ENCODE peak calls at places on chromosomes 4 and X, in four cellular contexts. I is naive thymus-derived CD4-positive, alpha-beta T cell; N is IMR-90; R is fibroblast of lung. L is an unnamed sample.
A peak's percentile ranks its signal among the peaks of the same experiment; 100 is the strongest.

GRCh38 chr4:112127736-112128322 is 17.4 kb upstream of the FAM241A start:
- DNase-seq in I (no peak), N (peak; percentile 55), R (no peak), L (no peak)

GRCh38 chrX:71366674-71367256 is 608 bp downstream of the TAF1 start:
- DNase-seq in I (peak; percentile 12), R (peak; percentile 27), N (peak; percentile 16), L (peak; percentile 45)

GRCh38 chrX:38260231-38260630 is 39.6 kb upstream of the SRPX start:
- DNase-seq in N (peak; percentile 11), I (no peak), R (peak; percentile 31), L (peak; percentile 16)

GRCh38 chrX:46636223-46636622 is 62.7 kb downstream of the CHST7 start:
- DNase-seq in N (no peak), R (no peak), I (no peak), L (no peak)

GRCh38 chr4:74018771-74019170 is 19.7 kb downstream of the CXCL3 start:
- DNase-seq in R (no peak), N (peak; percentile 14), I (no peak), L (no peak)

GRCh38 chrX:64190136-64190740 is 15.3 kb downstream of the AMER1 start:
- DNase-seq in R (no peak), N (no peak), I (no peak), L (no peak)

GRCh38 chr4:82431026-82431745 is 796 bp downstream of the ENOPH1 start:
- DNase-seq in N (peak; percentile 39), R (no peak), I (peak; percentile 53), L (peak; percentile 28)

GRCh38 chr4:10670346-10670745 is 14.2 kb downstream of the CLNK start:
- DNase-seq in N (no peak), R (no peak), I (no peak), L (no peak)

GRCh38 chrX:1657367-1658082 is 42.7 kb downstream of the ASMT start:
- DNase-seq in N (no peak), R (no peak), I (peak; percentile 66), L (peak; percentile 12)

GRCh38 chr4:157057187-157057586 is 18.8 kb upstream of the GLRB start:
- DNase-seq in N (no peak), R (no peak), I (no peak), L (no peak)

GRCh38 chr4:101921370-101921769 is 130.8 kb downstream of the BANK1 start:
- DNase-seq in I (no peak), N (no peak), R (no peak), L (no peak)

GRCh38 chrX:63434665-63435064 is 83.5 kb upstream of the SPIN4 start:
- DNase-seq in N (peak; percentile 22), I (no peak), R (no peak), L (no peak)

GRCh38 chrX:2578864-2579263 is 78.1 kb upstream of the DHRSX start:
- DNase-seq in I (no peak), N (no peak), R (no peak), L (no peak)

GRCh38 chrX:28847423-28847822 is 260.2 kb downstream of the IL1RAPL1 start:
- DNase-seq in R (peak; percentile 80), N (peak; percentile 80), I (no peak), L (no peak)

GRCh38 chr4:155974957-155975356 is 21.3 kb upstream of the CTSO start:
- DNase-seq in R (no peak), N (no peak), I (no peak), L (no peak)

GRCh38 chr4:1458581-1458980 is 52.3 kb upstream of the NKX1-1 start:
- DNase-seq in I (no peak), R (no peak), N (no peak), L (no peak)

GRCh38 chr4:86334020-86334750 is 25.7 kb downstream of the MAPK10 start:
- DNase-seq in N (no peak), R (peak; percentile 9), I (no peak), L (no peak)

GRCh38 chr4:1002131-1002630 is 9.0 kb upstream of the SLC26A1 start:
- DNase-seq in I (peak; percentile 20), R (peak; percentile 28), N (no peak), L (no peak)

GRCh38 chr4:25068386-25068785 is 37.6 kb upstream of the LGI2 start:
- DNase-seq in N (no peak), I (no peak), R (no peak), L (no peak)

GRCh38 chr4:189858445-189858844 is 82.2 kb upstream of the FRG1 start:
- DNase-seq in R (no peak), N (no peak), I (no peak), L (no peak)

GRCh38 chr4:78168029-78168428 is 110.9 kb downstream of the FRAS1 start:
- DNase-seq in N (no peak), I (no peak), R (no peak), L (no peak)

GRCh38 chr4:141244419-141244818 is 23.7 kb downstream of the ZNF330 start:
- DNase-seq in N (no peak), I (no peak), R (no peak), L (no peak)

GRCh38 chr4:166128452-166128851 is 255.4 kb downstream of the TLL1 start:
- DNase-seq in R (peak; percentile 13), I (no peak), N (no peak), L (no peak)

GRCh38 chr4:187606581-187606980 is 389.0 kb upstream of the ZFP42 start:
- DNase-seq in I (peak; percentile 1), N (peak; percentile 69), R (peak; percentile 72), L (peak; percentile 67)

GRCh38 chr4:90904018-90904417 is 776.8 kb downstream of the CCSER1 start:
- DNase-seq in N (no peak), I (no peak), R (no peak), L (no peak)

GRCh38 chrX:87805829-87806490 is 288.4 kb downstream of the KLHL4 start:
- DNase-seq in R (no peak), N (no peak), I (no peak), L (no peak)

GRCh38 chr4:15547392-15547791 is 77.7 kb downstream of the CC2D2A start:
- DNase-seq in R (no peak), N (no peak), I (peak; percentile 66), L (no peak)

GRCh38 chr4:123616970-123617392 is 220.4 kb downstream of the SPRY1 start:
- DNase-seq in N (no peak), R (no peak), I (peak; percentile 75), L (peak; percentile 49)

GRCh38 chr4:90745176-90745575 is 618.0 kb downstream of the CCSER1 start:
- DNase-seq in N (no peak), R (no peak), I (no peak), L (no peak)

GRCh38 chrX:1596676-1597344 is 5.4 kb downstream of the AKAP17A start:
- DNase-seq in R (no peak), I (no peak), N (no peak), L (no peak)

GRCh38 chr4:84498203-84499026 is 677 bp downstream of the NKX6-1 start:
- DNase-seq in R (peak; percentile 32), N (peak; percentile 7), I (no peak), L (peak; percentile 61)

GRCh38 chrX:151704023-151704663 is 8.9 kb downstream of the PRRG3 start:
- DNase-seq in R (no peak), N (no peak), I (no peak), L (peak; percentile 17)

GRCh38 chr4:185328586-185328985 is 67.1 kb downstream of the LRP2BP start:
- DNase-seq in R (no peak), N (no peak), I (no peak), L (no peak)

GRCh38 chr4:57282556-57283310 is 172.5 kb upstream of the IGFBP7 start:
- DNase-seq in N (no peak), I (no peak), R (no peak), L (no peak)

GRCh38 chr4:67624939-67625338 is 66.4 kb downstream of the STAP1 start:
- DNase-seq in R (no peak), I (peak; percentile 8), N (no peak), L (no peak)

GRCh38 chr4:80313627-80314026 is 21.9 kb upstream of the CFAP299 start:
- DNase-seq in N (no peak), I (no peak), R (no peak), L (no peak)

GRCh38 chr4:96352051-96352517 is 512.2 kb downstream of the PDHA2 start:
- DNase-seq in I (no peak), N (no peak), R (peak; percentile 23), L (peak; percentile 47)

GRCh38 chr4:175325230-175325629 is 407.1 kb downstream of the ADAM29 start:
- DNase-seq in N (peak; percentile 8), I (no peak), R (no peak), L (no peak)

DNA sequence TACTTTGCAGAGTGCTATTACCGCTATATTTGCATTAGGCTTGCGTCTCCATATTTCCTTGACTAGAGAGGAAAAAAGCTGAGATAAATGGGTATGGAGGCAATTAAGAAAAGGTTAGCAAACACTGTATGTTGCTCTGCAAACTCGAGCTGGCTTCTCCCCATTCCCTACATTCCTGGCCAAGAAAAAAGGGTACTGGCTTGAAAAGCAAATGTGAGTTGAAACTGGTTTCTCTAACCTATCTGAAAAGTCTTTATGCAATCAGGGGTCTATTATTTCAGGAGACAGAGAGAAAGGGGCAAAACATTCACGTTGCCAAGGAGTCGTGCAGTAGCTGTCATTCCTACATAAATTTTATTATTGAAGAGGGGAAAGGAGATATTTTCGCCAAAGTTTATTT is 2.1 kb downstream of the TMEM47 start:
- DNase-seq in N (no peak), I (no peak), R (peak; percentile 28), L (peak; percentile 26)
- H3K27ac ChIP-seq in N (peak overlapping the region; percentile 25), I (no peak overlapping the region), R (no peak overlapping the region), L (peak overlapping the region; percentile 79)

GRCh38 chrX:21929209-21929608 is 11.3 kb upstream of the SMS start:
- DNase-seq in N (no peak), R (no peak), I (no peak), L (no peak)

GRCh38 chrX:21932277-21932996 is 8.1 kb upstream of the SMS start:
- DNase-seq in R (peak; percentile 94), I (no peak), N (peak; percentile 97), L (no peak)

GRCh38 chrX:21934414-21934813 is 6.1 kb upstream of the SMS start:
- DNase-seq in R (no peak), I (no peak), N (no peak), L (no peak)

GRCh38 chrX:21930986-21931385 is 9.5 kb upstream of the SMS start:
- DNase-seq in I (no peak), N (no peak), R (no peak), L (no peak)

GRCh38 chrX:21933077-21933476 is 7.4 kb upstream of the SMS start:
- DNase-seq in R (no peak), N (no peak), I (no peak), L (no peak)
- H3K27ac ChIP-seq in R (peak overlapping the region; percentile 83), N (peak overlapping the region; percentile 86), I (no peak overlapping the region), L (no peak overlapping the region)

GRCh38 chr4:48018112-48018511 is 1.5 kb downstream of the NIPAL1 start:
- DNase-seq in I (no peak), N (no peak), R (no peak), L (no peak)
- H3K27ac ChIP-seq in I (no peak overlapping the region), N (no peak overlapping the region), R (no peak overlapping the region), L (no peak overlapping the region)

GRCh38 chrX:19602866-19603620 is 87.7 kb upstream of the MAP3K15 start:
- DNase-seq in I (no peak), R (peak; percentile 37), N (peak; percentile 82), L (no peak)
- H3K27ac ChIP-seq in I (no peak overlapping the region), R (no peak overlapping the region), N (no peak overlapping the region), L (no peak overlapping the region)

DNA sequence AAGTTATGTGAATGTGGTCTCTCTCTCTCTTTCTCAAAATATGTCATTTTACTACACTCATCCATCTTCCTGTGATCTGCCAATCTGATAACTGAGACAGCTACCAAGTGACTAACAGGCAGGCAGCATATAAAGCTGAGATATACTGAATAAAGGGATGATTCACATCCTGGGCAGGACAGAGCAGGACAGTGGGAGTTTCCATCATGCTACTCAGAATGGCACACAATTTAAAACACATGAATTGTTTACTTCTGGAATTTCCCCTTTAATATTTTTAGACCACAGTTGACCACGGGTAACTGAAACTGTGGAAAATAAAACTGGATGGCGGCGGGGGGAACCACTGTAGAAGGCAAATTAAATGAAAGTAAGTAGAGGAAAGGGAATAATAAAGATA is 58.6 kb upstream of the DCTD start:
- DNase-seq in R (peak; percentile 48), I (no peak), N (peak; percentile 90), L (no peak)
- H3K27ac ChIP-seq in R (no peak overlapping the region), I (no peak overlapping the region), N (no peak overlapping the region), L (no peak overlapping the region)

L was measured in SJCRH30.